ENCODE peak calls at places on chromosome 13, in five cellular contexts. X is Peyer's patch, S is esophagus squamous epithelium, J is heart right ventricle, W is tibial nerve. E is an unnamed sample.
A peak's percentile ranks its signal among the peaks of the same experiment; 100 is the strongest.

GRCh38 chr13:93416943-93417342 is 190.3 kb downstream of the GPC6 start:
- DNase-seq in J (no peak), S (no peak), W (no peak), X (no peak), E (no peak)

GRCh38 chr13:45546410-45546765 is 69.2 kb downstream of the ERICH6B start:
- DNase-seq in W (no peak), S (no peak), J (no peak), X (no peak), E (no peak)

GRCh38 chr13:93397619-93398018 is 171.0 kb downstream of the GPC6 start:
- DNase-seq in S (no peak), X (no peak), J (no peak), W (no peak), E (no peak)

GRCh38 chr13:84940801-84941200 is 858.4 kb downstream of the SLITRK6 start:
- DNase-seq in S (no peak), X (no peak), J (no peak), W (no peak), E (no peak)

GRCh38 chr13:106329941-106330340 is 205.5 kb downstream of the EFNB2 start:
- DNase-seq in S (no peak), X (no peak), W (no peak), J (no peak), E (no peak)

GRCh38 chr13:48775804-48776203 is 122.1 kb downstream of the CYSLTR2 start:
- DNase-seq in X (no peak), W (no peak), S (no peak), J (no peak), E (no peak)

GRCh38 chr13:35984287-35984686 is 146.9 kb downstream of the DCLK1 start:
- DNase-seq in X (no peak), W (no peak), J (no peak), S (no peak), E (no peak)

GRCh38 chr13:101416181-101417042 is at the start of gene NALCN:
- DNase-seq in W (no peak), S (no peak), J (no peak), X (no peak), E (no peak)

GRCh38 chr13:110329798-110330461 is 22.8 kb downstream of the COL4A2 start:
- DNase-seq in W (no peak), X (no peak), J (no peak), S (no peak), E (no peak)

GRCh38 chr13:24228852-24229458 is 68.4 kb downstream of the SPATA13 start:
- DNase-seq in S (no peak), X (no peak), W (peak; percentile 52), J (peak; percentile 44), E (no peak)

GRCh38 chr13:75715598-75716523 is 79.7 kb downstream of the LMO7 start:
- DNase-seq in W (no peak), S (no peak), X (no peak), J (no peak), E (no peak)

GRCh38 chr13:109628251-109628699 is 158.1 kb downstream of the IRS2 start:
- DNase-seq in W (no peak), S (no peak), X (no peak), J (no peak), E (no peak)

GRCh38 chr13:60019119-60019993 is 144.4 kb downstream of the DIAPH3 start:
- DNase-seq in X (no peak), J (no peak), S (no peak), W (no peak), E (no peak)

GRCh38 chr13:105638446-105638845 is 897.0 kb downstream of the EFNB2 start:
- DNase-seq in J (no peak), W (no peak), S (no peak), X (no peak), E (no peak)

DNA sequence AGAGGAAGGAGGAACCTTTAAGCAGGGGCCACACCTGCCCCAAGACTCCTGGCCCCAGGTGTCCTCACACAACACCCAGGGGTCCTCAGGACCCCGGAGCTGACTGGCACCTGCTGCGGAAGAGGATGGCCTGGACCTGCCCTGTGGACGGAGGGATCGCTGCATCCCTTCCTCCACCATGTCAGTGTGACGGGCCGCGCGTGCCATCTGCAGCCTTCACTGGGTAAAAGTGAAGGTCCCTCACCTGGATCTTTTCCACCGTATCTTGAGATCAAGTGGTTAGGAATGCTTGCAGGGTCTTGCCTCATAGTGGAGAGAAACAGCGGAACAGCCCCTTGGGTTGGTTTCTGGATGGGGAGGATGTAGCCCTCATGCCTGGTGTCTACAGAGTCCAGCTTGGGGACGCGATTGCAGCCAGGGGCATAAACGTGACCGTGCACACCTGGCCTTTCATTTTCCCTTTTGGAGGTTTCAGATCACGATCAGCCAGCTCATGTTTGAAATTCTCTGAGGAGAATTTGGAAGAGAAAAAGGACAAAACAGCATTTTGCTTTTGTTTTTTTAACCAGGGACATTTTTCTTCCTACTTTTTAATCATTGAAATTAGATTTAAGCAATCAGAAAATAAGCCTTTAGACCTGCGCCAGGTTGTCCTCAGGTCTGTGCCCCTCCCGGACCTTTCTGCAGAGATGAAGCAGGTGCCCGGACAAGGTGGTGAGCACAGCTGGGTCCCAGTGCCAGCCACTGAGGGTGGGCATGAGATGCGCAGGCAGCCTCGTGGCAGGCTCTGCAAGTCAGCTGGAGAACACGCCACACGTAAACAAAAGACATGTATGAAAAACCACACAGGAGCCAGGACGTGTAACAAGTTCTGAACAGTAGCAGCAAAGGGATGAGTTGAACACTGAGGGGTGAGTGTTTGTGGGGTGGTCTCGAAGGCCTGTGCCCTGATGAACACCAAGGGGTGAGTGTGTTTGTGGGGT is 69.1 kb upstream of the MCF2L start:
- DNase-seq in W (no peak), J (no peak), X (no peak), S (no peak), E (no peak)
- H3K27me3 ChIP-seq in W (no peaks in the 10 kb centered on the region), J (peaks cover 6% of the 10 kb centered on the region), X (no peaks in the 10 kb centered on the region), S (peaks cover 11% of the 10 kb centered on the region), E (no peaks in the 10 kb centered on the region)

DNA sequence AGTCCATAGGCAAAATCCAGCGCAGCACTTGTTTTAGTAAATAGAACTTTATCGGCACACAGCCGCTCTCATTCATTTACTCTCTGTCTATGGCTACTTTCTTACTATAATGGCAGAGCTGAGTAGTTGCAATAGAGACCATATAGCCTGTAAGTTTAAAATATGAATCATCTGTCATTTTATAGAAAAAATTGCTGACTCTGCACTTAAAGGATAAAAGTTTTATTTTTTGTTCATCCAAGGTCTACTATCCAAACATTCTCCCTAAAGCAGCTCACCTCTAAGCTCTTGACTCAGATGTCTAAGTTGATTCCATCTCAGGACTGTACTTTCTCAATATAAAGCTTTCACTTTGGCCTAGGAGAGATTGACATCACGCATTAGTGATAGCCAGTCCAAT is 825.7 kb downstream of the OLFM4 start:
- DNase-seq in W (no peak), S (no peak), X (no peak), J (no peak), E (no peak)
- H3K4me3 ChIP-seq in W (no peak overlapping the region), S (no peak overlapping the region), X (no peak overlapping the region), J (no peak overlapping the region), E (no peak overlapping the region)

DNA sequence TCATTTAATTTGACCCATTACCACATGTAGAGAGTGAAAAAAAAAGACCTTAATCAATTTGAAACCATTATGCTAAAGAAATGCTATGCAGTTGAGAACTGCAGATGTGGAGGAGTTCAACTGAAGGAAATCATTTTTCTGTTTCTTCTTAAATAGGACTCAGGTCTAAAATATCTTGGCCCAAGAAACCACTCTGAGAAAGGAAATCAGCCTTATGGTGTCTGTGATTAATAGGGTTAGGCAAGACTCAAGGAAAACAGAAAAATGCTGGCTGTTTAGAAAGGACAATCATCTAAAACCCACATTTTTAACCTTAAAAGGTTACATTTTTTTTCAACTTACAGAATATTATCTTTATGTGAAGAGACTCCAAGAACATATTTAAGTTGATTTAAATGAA is 1.9 kb upstream of the SLITRK1 start:
- DNase-seq in S (no peak), X (no peak), W (no peak), J (no peak), E (no peak)
- H3K27me3 ChIP-seq in S (peaks cover 16% of the 10 kb centered on the region), X (no peaks in the 10 kb centered on the region), W (no peaks in the 10 kb centered on the region), J (peaks cover 58% of the 10 kb centered on the region), E (peaks cover 6% of the 10 kb centered on the region)

GRCh38 chr13:44305845-44306244 is 67.8 kb upstream of the SERP2 start:
- DNase-seq in J (no peak), W (no peak), S (no peak), X (no peak), E (no peak)
- H3K4me3 ChIP-seq in J (no peak overlapping the region), W (no peak overlapping the region), S (no peak overlapping the region), X (no peak overlapping the region), E (no peak overlapping the region)

GRCh38 chr13:31846182-31846938 is 107.0 kb downstream of the RXFP2 start:
- DNase-seq in X (peak; percentile 44), S (peak; percentile 9), W (peak; percentile 63), J (peak; percentile 92), E (peak; percentile 88)
- H3K27me3 ChIP-seq in X (no peaks in the 10 kb centered on the region), S (no peaks in the 10 kb centered on the region), W (no peaks in the 10 kb centered on the region), J (no peaks in the 10 kb centered on the region), E (no peaks in the 10 kb centered on the region)

DNA sequence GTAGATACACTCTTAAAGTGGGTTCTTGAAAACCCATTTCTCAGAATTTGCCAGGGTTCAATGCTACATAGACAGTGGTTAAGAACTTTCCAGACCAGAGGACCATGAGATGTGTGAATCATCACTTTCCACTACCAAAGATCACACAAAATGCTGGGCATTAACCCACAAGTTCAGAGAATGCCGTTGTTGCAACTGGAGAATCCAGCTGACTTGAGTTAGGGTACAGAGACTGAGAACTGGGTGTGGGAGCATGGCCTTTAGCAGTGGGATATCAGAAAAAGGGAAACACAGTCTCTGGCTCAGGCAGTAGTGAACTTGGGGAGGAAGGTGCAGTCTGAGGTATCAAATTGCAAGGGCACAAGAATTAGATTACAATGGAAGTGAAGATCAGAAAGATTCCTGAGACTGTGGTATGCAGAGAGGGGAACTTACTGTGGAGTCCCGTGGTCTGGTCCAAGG is 51.5 kb upstream of the WDFY2 start:
- DNase-seq in S (no peak), J (no peak), W (no peak), X (no peak), E (no peak)
- H3K4me3 ChIP-seq in S (no peak overlapping the region), J (no peak overlapping the region), W (no peak overlapping the region), X (no peak overlapping the region), E (no peak overlapping the region)

GRCh38 chr13:111668451-111668850 is 348.0 kb downstream of the TEX29 start:
- DNase-seq in S (no peak), W (peak; percentile 1), J (no peak), X (no peak), E (peak; percentile 25)

GRCh38 chr13:111664696-111665095 is 344.3 kb downstream of the TEX29 start:
- DNase-seq in S (no peak), W (no peak), X (no peak), J (no peak), E (peak; percentile 17)

GRCh38 chr13:111665691-111666095 is 345.3 kb downstream of the TEX29 start:
- DNase-seq in W (no peak), J (no peak), S (no peak), X (no peak), E (peak; percentile 17)

GRCh38 chr13:111666377-111666776 is 345.9 kb downstream of the TEX29 start:
- DNase-seq in J (no peak), X (no peak), W (no peak), S (no peak), E (peak; percentile 10)

DNA sequence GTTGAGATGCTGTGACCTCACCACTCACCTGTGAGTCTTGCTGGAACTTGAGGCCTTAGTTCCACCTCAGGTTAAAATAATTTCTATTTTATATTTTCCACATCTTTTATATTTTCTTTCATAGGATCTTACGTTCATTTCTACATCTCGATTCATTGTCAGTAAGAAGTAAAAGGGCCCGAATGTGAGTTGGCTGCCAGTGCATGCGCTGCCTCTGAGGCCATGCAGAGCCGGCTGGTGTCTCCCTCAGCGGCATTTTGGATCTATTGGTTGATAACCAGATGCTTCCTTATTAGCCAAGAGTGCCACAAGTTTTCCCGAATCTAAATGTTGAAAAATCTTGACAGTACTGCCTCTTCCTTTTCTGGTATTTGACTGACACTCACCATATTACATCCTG is 347.3 kb downstream of the TEX29 start:
- DNase-seq in W (peak; percentile 1), J (no peak), X (no peak), S (no peak), E (no peak)
- H3K27me3 ChIP-seq in W (no peaks in the 10 kb centered on the region), J (no peaks in the 10 kb centered on the region), X (no peaks in the 10 kb centered on the region), S (no peaks in the 10 kb centered on the region), E (no peaks in the 10 kb centered on the region)

E was measured in lung.